ENCODE peak calls at places on chromosomes 1 and 21, in six cellular contexts. Y is SK-N-MC; C is H9; W is CD8-positive, alpha-beta memory T cell; I is IMR-90; B is SJSA1. K is an unnamed sample. For H3K9me3, the result is how much of the 10 kb centered on the place peaks cover.

GRCh38 chr1:81800741-81801031 is at the start of gene ADGRL2:
- DNase-seq in W (no peak), B (no peak), Y (no peak), C (peak), I (no peak), K (no peak)

GRCh38 chr21:44337941-44338895 is 972 bp downstream of the CFAP410 start:
- DNase-seq in I (peak), W (peak), B (no peak), Y (no peak), C (peak), K (peak)

GRCh38 chr1:240941706-240942370 is 329.9 kb upstream of the GREM2 start:
- DNase-seq in W (no peak), B (no peak), I (no peak), Y (no peak), C (no peak), K (no peak)

GRCh38 chr1:226406401-226406881 is 1.5 kb downstream of the PARP1 start:
- DNase-seq in C (peak), Y (no peak), B (no peak), I (peak), W (no peak), K (no peak)

GRCh38 chr1:23614128-23614660 is 54.9 kb upstream of the ID3 start:
- DNase-seq in I (no peak), W (no peak), B (no peak), Y (no peak), C (no peak), K (no peak)

GRCh38 chr1:7474786-7475502 is 296.2 kb upstream of the VAMP3 start:
- DNase-seq in C (no peak), W (no peak), B (no peak), I (no peak), Y (no peak), K (no peak)

GRCh38 chr1:17439250-17440073 is at the start of gene RCC2:
- DNase-seq in W (peak), Y (no peak), B (peak), I (peak), C (no peak), K (peak)

GRCh38 chr1:34829250-34829649 is 30.3 kb downstream of the SMIM12 start:
- DNase-seq in I (no peak), Y (no peak), W (no peak), B (peak), C (no peak), K (no peak)

GRCh38 chr1:206770531-206771352 is at the start of gene IL19:
- DNase-seq in B (no peak), C (peak), I (peak), Y (no peak), W (no peak), K (no peak)

GRCh38 chr1:12344611-12345299 is 114.9 kb downstream of the VPS13D start:
- DNase-seq in Y (no peak), W (no peak), C (no peak), I (no peak), B (no peak), K (no peak)

GRCh38 chr1:175499595-175500367 is 243.6 kb downstream of the TNR start:
- DNase-seq in C (no peak), Y (no peak), W (no peak), I (no peak), B (no peak), K (no peak)

GRCh38 chr1:236401698-236402097 is 7.6 kb downstream of the EDARADD start:
- DNase-seq in B (no peak), I (no peak), W (no peak), C (no peak), Y (no peak), K (no peak)

GRCh38 chr1:72623299-72623708 is 341.0 kb upstream of the NEGR1 start:
- DNase-seq in I (peak), B (no peak), W (no peak), C (peak), Y (no peak), K (no peak)

GRCh38 chr1:179175011-179175934 is 54.2 kb downstream of the ABL2 start:
- DNase-seq in Y (peak), B (no peak), W (no peak), C (no peak), I (peak), K (no peak)

GRCh38 chr1:41666991-41667631 is 182.6 kb upstream of the EDN2 start:
- DNase-seq in Y (no peak), B (no peak), I (peak), C (no peak), W (peak), K (peak)

GRCh38 chr1:32871364-32872188 is 864 bp upstream of the FNDC5 start:
- DNase-seq in W (no peak), Y (no peak), C (no peak), I (no peak), B (no peak), K (no peak)

GRCh38 chr1:25568834-25569598 is 25.6 kb downstream of the LDLRAP1 start:
- DNase-seq in C (no peak), B (peak), I (peak), W (no peak), Y (no peak), K (no peak)

GRCh38 chr1:68221001-68221970 is 11.0 kb downstream of the WLS start:
- DNase-seq in I (no peak), B (no peak), Y (no peak), W (no peak), C (no peak), K (no peak)

GRCh38 chr1:111197598-111198289 is 2.7 kb downstream of the DENND2D start:
- DNase-seq in C (peak), W (peak), B (no peak), Y (no peak), I (peak), K (no peak)

GRCh38 chr21:44568261-44568660 is 5.3 kb upstream of the KRTAP10-4 start:
- DNase-seq in I (no peak), Y (no peak), B (no peak), W (no peak), C (no peak), K (no peak)

GRCh38 chr21:30813174-30813573 is at the start of gene KRTAP8-1:
- DNase-seq in C (no peak), B (no peak), Y (no peak), W (no peak), I (no peak), K (no peak)

DNA sequence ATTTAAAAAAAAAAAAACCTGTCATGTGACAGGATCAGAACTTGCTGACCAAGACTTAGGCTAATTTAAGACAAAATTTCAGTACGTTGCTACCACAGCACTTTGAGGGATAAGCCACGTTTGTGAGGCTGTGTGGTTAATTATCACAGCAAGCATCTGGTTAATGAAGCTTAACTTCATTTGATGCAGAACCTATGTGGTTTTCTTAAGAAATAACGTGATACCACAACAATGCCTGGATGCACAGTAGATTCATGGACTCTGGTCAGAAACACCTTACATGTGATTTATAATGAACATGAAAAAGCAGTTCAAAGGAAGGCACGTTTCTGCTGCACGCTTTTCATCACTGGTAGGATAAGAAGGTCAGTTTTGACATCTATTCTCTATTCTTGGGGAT is 5.8 kb upstream of the KRTAP8-1 start:
- DNase-seq in I (no peak), W (no peak), C (no peak), Y (no peak), B (no peak), K (no peak)
- H3K9me3 ChIP-seq in I (under half), W (under half), C (under half), Y (under half), B (under half), K (under half)

GRCh38 chr1:246526380-246526779 is 19.3 kb upstream of the SMYD3 start:
- DNase-seq in C (no peak), W (no peak), I (no peak), B (no peak), Y (no peak), K (no peak)

GRCh38 chr1:246528933-246529731 is 22.1 kb upstream of the SMYD3 start:
- DNase-seq in I (no peak), Y (no peak), B (peak), C (no peak), W (no peak), K (no peak)

GRCh38 chr1:246526915-246527314 is 19.8 kb upstream of the SMYD3 start:
- DNase-seq in W (no peak), Y (no peak), C (no peak), I (no peak), B (no peak), K (no peak)

GRCh38 chr1:246530482-246530881 is 23.4 kb upstream of the SMYD3 start:
- DNase-seq in I (no peak), W (no peak), Y (no peak), C (no peak), B (peak), K (no peak)

DNA sequence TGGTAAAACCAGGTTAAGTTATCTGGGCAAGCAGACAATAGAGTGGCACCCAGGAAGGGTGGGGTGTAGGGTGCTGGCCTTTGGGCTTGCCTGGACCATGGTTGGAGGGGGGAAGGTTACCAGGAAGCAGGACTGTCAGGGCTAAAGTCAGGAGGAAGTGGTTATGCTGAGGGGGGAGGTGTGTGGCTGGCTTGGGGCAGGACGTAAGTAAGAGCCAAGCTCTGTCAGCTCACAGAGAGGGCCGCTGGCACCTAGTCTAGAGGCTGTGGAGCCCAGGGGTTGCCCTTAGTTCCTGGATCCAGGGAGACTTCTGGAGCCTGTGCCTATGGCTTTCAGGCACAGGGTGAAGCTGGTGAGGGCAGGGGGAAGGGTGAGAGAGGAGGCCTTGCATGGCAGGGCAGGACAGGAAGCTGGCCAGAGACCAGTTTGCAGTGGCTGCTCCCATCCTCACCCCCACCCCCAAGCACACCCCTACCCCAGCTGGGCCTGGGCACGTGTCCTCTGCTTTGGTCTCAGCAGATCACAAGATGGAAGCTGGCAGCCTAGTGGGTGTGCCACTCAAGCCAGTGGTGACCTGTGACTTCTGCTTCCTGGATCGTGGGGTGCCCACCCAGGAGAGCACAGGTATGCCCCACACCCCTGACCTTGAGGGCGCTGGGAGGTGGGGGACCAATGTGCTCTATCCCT is 20.5 kb upstream of the SMYD3 start:
- DNase-seq in C (no peak), Y (no peak), I (no peak), W (no peak), B (no peak), K (no peak)
- H3K9me3 ChIP-seq in C (under half), Y (under half), I (under half), W (under half), B (under half), K (under half)

GRCh38 chr1:168159251-168159650 is 19.5 kb upstream of the TIPRL start:
- DNase-seq in C (no peak), W (no peak), B (no peak), Y (no peak), I (no peak), K (no peak)

GRCh38 chr1:168159979-168160378 is 18.8 kb upstream of the TIPRL start:
- DNase-seq in C (no peak), W (no peak), B (no peak), Y (no peak), I (no peak), K (no peak)

GRCh38 chr1:168161459-168161858 is 17.3 kb upstream of the TIPRL start:
- DNase-seq in I (no peak), Y (peak), W (no peak), C (no peak), B (no peak), K (no peak)

GRCh38 chr1:168155910-168156309 is 19.2 kb upstream of the GPR161 start:
- DNase-seq in Y (no peak), I (no peak), C (no peak), B (no peak), W (no peak), K (no peak)

DNA sequence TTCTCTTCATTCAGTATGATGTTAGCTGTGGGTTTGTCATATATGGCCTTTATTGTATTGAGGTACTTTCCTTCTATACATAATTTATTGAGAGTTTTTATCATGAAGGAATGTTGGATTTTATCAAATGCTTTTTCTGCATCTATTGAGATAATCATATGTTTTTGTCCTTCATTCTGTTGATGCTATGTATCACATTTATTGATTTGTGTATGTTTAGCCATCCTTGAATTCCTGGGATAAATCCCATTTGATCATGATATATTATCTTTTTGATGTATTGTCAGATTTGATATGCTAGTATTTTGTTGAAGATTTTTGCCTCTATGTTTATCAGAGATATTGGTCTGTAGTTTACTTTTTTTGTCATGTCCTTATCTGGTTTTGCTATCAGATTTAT is 20.9 kb upstream of the GPR161 start:
- DNase-seq in Y (no peak), B (no peak), C (no peak), I (no peak), W (no peak), K (no peak)
- H3K9me3 ChIP-seq in Y (under half), B (under half), C (under half), I (under half), W (under half), K (under half)

DNA sequence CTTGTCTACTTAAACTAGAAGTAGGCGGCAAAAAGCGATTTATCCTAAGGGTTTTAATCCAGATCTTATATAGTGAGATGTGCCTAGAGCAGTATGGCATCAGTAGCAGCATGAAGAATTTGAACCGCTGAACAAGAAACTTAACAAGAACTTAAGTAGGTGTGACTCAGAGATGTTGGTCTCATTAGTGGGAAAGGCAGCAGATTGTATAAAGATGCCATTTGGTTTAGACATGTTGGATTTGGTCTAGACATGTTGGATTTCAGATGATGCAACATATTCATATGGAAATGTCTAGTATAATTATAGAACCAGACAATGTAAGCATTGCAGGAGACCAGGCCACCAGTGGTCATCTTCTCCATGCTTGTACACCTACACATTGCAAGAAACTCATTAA is 42.1 kb upstream of the ZP4 start:
- DNase-seq in C (no peak), B (no peak), Y (no peak), I (peak), W (no peak), K (no peak)
- H3K9me3 ChIP-seq in C (under half), B (under half), Y (under half), I (under half), W (under half), K (under half)

DNA sequence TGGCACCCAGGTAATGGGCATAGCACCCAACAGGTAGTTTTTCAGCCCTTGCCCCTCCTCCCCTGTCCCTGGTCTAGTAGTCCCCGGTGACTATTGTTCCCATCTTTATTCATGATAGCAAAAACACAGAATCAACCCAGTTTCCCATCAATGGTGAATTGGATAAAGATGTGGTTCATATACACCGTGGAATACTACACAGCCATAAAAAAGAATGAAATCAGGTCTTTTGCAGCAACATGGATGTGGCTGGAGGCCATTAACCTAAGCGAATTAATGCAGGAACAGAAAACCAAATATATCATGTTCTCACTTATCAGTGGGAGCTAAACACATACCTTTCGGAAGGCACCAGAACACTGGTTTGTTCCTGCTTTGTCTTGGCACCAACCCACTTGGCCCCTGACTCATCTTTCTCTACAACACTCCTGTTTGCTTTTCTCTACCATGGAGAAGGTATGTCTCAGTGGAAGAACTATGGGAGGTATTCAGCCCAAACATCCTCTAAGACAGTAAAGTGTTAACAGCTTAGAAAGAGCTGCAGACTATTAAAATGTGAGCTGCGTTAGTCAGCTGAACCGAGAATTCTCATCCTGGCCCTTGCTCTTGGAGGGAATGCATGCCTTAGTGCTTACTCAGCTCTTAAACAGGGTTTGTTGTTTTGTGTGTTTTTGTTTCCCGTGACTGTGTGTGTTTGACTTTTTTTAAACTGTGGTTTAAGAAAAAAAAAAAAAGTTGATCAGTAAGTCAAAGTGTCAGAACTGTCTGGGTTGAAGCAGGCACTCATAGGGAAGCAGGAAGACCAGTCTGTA is 203.0 kb downstream of the TOMM20 start:
- DNase-seq in Y (no peak), W (no peak), B (peak), I (peak), C (peak), K (no peak)
- H3K9me3 ChIP-seq in Y (under half), W (under half), B (under half), I (under half), C (under half), K (under half)

GRCh38 chr1:207965602-207966387 is 54.9 kb upstream of the CD34 start:
- DNase-seq in B (no peak), W (no peak), C (no peak), Y (no peak), I (no peak), K (no peak)

GRCh38 chr1:207963429-207964194 is 52.7 kb upstream of the CD34 start:
- DNase-seq in W (peak), I (peak), B (peak), Y (no peak), C (peak), K (peak)

GRCh38 chr1:207964195-207964966 is 53.5 kb upstream of the CD34 start:
- DNase-seq in C (no peak), Y (no peak), I (no peak), W (no peak), B (no peak), K (no peak)

GRCh38 chr1:207959995-207960745 is 49.2 kb upstream of the CD34 start:
- DNase-seq in W (no peak), B (no peak), I (no peak), Y (no peak), C (no peak), K (no peak)

GRCh38 chr1:207962716-207963428 is 51.9 kb upstream of the CD34 start:
- DNase-seq in I (no peak), W (no peak), B (no peak), C (no peak), Y (no peak), K (peak)
- H3K9me3 ChIP-seq in I (under half), W (under half), B (under half), C (under half), Y (under half), K (under half)

GRCh38 chr1:230641900-230642262 is 400 bp upstream of the COG2 start:
- DNase-seq in B (no peak), I (no peak), C (no peak), Y (no peak), W (no peak), K (no peak)

GRCh38 chr1:230642263-230642959 is at the start of gene COG2:
- DNase-seq in B (peak), I (peak), Y (peak), W (peak), C (peak), K (peak)

GRCh38 chr1:230643887-230644286 is 1.6 kb downstream of the COG2 start:
- DNase-seq in Y (no peak), I (peak), W (no peak), C (no peak), B (no peak), K (no peak)

GRCh38 chr1:230639714-230640209 is 2.5 kb upstream of the COG2 start:
- DNase-seq in I (no peak), B (no peak), Y (no peak), W (no peak), C (no peak), K (no peak)

GRCh38 chr1:230641346-230641745 is 935 bp upstream of the COG2 start:
- DNase-seq in Y (no peak), I (peak), C (no peak), W (no peak), B (no peak), K (no peak)
- H3K9me3 ChIP-seq in Y (under half), I (under half), C (under half), W (under half), B (under half), K (under half)

GRCh38 chr1:157641177-157641576 is 43.3 kb upstream of the FCRL4 start:
- DNase-seq in Y (no peak), I (no peak), B (no peak), W (no peak), C (no peak), K (no peak)
- H3K9me3 ChIP-seq in Y (under half), I (under half), B (under half), W (under half), C (under half), K (under half)

K was measured in T-helper 17 cell.